ENCODE peak calls at places on chromosomes 7 and 10, in eight cellular contexts. F is left ventricle myocardium inferior, E is progenitor cell of endocrine pancreas, W is fibroblast of lung, Z is brain microvascular endothelial cell, T is HCT116, S is testis, R is GM06990. H is an unnamed sample.

GRCh38 chr7:95535647-95536046 is 49.9 kb downstream of the ASB4 start:
- DNase-seq in F (no peak), E (no peak), W (no peak), Z (no peak), T (no peak), S (no peak), R (no peak), H (no peak)

GRCh38 chr10:97318772-97319651 is at the start of gene FRAT1:
- DNase-seq in F (peak), E (peak), W (peak), Z (peak), T (peak), S (peak), R (peak), H (peak)

GRCh38 chr7:22270371-22270770 is 86.6 kb downstream of the RAPGEF5 start:
- DNase-seq in F (no peak), E (no peak), W (no peak), Z (no peak), T (no peak), S (no peak), R (no peak), H (no peak)

GRCh38 chr7:96135241-96135640 is 186.7 kb downstream of the SLC25A13 start:
- DNase-seq in F (no peak), E (no peak), W (no peak), Z (no peak), T (no peak), S (no peak), R (no peak), H (no peak)

GRCh38 chr10:86372785-86373239 is 6.2 kb upstream of the GRID1 start:
- DNase-seq in F (no peak), E (no peak), W (no peak), Z (no peak), T (no peak), S (no peak), R (no peak), H (no peak)

GRCh38 chr10:110625951-110626855 is 17.9 kb upstream of the RBM20 start:
- DNase-seq in F (no peak), E (no peak), W (no peak), Z (no peak), T (no peak), S (no peak), R (no peak), H (no peak)

GRCh38 chr10:103451871-103452713 is at the start of gene CALHM2:
- DNase-seq in F (peak), E (no peak), W (peak), Z (peak), T (no peak), S (peak), R (peak), H (no peak)

GRCh38 chr10:29426420-29426819 is 137.6 kb downstream of the LYZL1 start:
- DNase-seq in F (no peak), E (no peak), W (no peak), Z (no peak), T (no peak), S (no peak), R (no peak), H (no peak)

GRCh38 chr10:128633864-128634541 is 507.8 kb upstream of the MKI67 start:
- DNase-seq in F (no peak), E (no peak), W (no peak), Z (no peak), T (no peak), S (no peak), R (no peak), H (no peak)

GRCh38 chr10:128632694-128633093 is 506.5 kb upstream of the MKI67 start:
- DNase-seq in F (no peak), E (no peak), W (no peak), Z (no peak), T (no peak), S (no peak), R (no peak), H (no peak)

GRCh38 chr10:128629111-128630096 is 503.2 kb upstream of the MKI67 start:
- DNase-seq in F (no peak), E (no peak), W (no peak), Z (peak), T (peak), S (no peak), R (no peak), H (no peak)

GRCh38 chr10:128630787-128631252 is 504.6 kb upstream of the MKI67 start:
- DNase-seq in F (no peak), E (no peak), W (no peak), Z (no peak), T (no peak), S (no peak), R (no peak), H (no peak)

DNA sequence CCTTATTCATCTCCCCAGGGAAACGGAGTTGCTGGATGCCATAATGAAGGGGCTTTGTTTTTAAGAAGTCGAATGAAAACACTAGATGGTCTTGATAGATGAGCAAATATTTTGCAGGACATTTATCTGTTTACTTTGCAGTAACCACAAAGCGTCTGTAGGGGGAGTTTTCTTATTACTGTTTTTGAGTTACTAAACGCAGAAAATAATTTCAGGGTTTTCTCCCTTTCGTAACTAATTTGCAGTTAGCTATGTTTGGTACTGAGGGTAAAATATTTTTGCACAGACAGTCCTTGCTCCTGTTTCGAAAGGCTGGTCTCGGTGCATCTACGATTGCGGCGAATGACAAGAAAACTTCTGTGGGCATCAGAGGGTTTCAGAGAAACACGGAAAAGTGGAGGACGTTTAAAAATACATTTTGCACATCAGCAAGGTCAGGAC is 505.6 kb upstream of the MKI67 start:
- DNase-seq in F (no peak), E (no peak), W (peak), Z (peak), T (peak), S (no peak), R (no peak), H (no peak)
- TF ChIP-seq CTCF in F (peak), E (peak), W (peak), Z (peak), T (peak), S (peak), R (peak), H (peak)

GRCh38 chr10:18689498-18689897 is 30.3 kb downstream of the ARL5B start:
- DNase-seq in F (no peak), E (no peak), W (peak), Z (no peak), T (no peak), S (no peak), R (no peak), H (no peak)
- TF ChIP-seq CTCF in F (peak), E (peak), W (peak), Z (peak), T (peak), S (peak), R (no peak), H (no peak)

GRCh38 chr10:106399112-106399511 is 765.4 kb downstream of the SORCS1 start:
- DNase-seq in F (no peak), E (no peak), W (no peak), Z (no peak), T (no peak), S (no peak), R (no peak), H (no peak)

GRCh38 chr10:106402455-106402854 is 762.1 kb downstream of the SORCS1 start:
- DNase-seq in F (no peak), E (no peak), W (no peak), Z (no peak), T (no peak), S (no peak), R (no peak), H (no peak)

GRCh38 chr10:106396192-106396591 is 768.3 kb downstream of the SORCS1 start:
- DNase-seq in F (no peak), E (no peak), W (no peak), Z (no peak), T (no peak), S (no peak), R (no peak), H (no peak)

GRCh38 chr10:106401967-106402366 is 762.5 kb downstream of the SORCS1 start:
- DNase-seq in F (no peak), E (no peak), W (no peak), Z (no peak), T (no peak), S (no peak), R (no peak), H (no peak)

DNA sequence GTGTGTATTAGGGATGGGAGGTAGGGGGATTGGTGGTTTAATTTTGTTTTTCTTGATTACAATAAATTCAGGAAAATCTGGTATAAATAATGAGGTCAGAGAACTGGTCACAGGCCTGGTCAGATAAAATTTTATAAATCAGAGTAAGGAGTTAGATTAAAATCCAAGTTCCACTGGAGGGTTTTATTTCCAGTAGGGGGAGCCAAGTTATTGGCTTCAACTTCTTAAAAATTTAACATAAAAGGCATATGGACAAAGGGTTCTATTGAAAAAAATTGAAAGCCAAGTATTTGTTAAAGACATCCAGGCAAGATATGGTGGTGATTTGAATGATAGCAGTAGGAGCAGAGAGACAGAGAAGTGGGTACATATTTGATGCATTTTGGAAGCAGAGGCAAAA is 763.3 kb downstream of the SORCS1 start:
- DNase-seq in F (no peak), E (no peak), W (peak), Z (no peak), T (no peak), S (no peak), R (no peak), H (no peak)
- TF ChIP-seq CTCF in F (no peak), E (peak), W (peak), Z (no peak), T (no peak), S (peak), R (peak), H (no peak)

GRCh38 chr7:2239242-2239641 is 2.8 kb downstream of the MRM2 start:
- DNase-seq in F (no peak), E (no peak), W (no peak), Z (no peak), T (no peak), S (no peak), R (no peak), H (no peak)

GRCh38 chr7:2242541-2243482 is 786 bp downstream of the NUDT1 start:
- DNase-seq in F (no peak), E (no peak), W (no peak), Z (no peak), T (no peak), S (no peak), R (peak), H (no peak)

GRCh38 chr7:2244404-2244803 is 2.4 kb downstream of the NUDT1 start:
- DNase-seq in F (no peak), E (no peak), W (no peak), Z (no peak), T (no peak), S (no peak), R (no peak), H (no peak)

GRCh38 chr7:2243483-2243840 is 1.4 kb downstream of the NUDT1 start:
- DNase-seq in F (no peak), E (no peak), W (no peak), Z (no peak), T (no peak), S (no peak), R (no peak), H (no peak)

GRCh38 chr7:2241580-2242540 is at the start of the genes MRM2 and NUDT1:
- DNase-seq in F (peak), E (peak), W (peak), Z (peak), T (peak), S (peak), R (peak), H (no peak)
- TF ChIP-seq CTCF in F (peak), E (no peak), W (no peak), Z (no peak), T (no peak), S (no peak), R (no peak), H (no peak)

GRCh38 chr7:99331002-99331401 is 5.3 kb downstream of the ARPC1A start:
- DNase-seq in F (no peak), E (no peak), W (no peak), Z (peak), T (no peak), S (no peak), R (no peak), H (no peak)

GRCh38 chr7:99324559-99324958 is 1.1 kb upstream of the ARPC1A start:
- DNase-seq in F (no peak), E (no peak), W (no peak), Z (no peak), T (no peak), S (no peak), R (no peak), H (no peak)

GRCh38 chr7:99324966-99325596 is 617 bp upstream of the ARPC1A start:
- DNase-seq in F (no peak), E (no peak), W (no peak), Z (no peak), T (no peak), S (no peak), R (no peak), H (no peak)

GRCh38 chr7:99326408-99326782 is 697 bp downstream of the ARPC1A start:
- DNase-seq in F (no peak), E (no peak), W (no peak), Z (no peak), T (no peak), S (no peak), R (no peak), H (no peak)

GRCh38 chr7:99325597-99326407 is at the start of gene ARPC1A:
- DNase-seq in F (peak), E (peak), W (peak), Z (peak), T (peak), S (peak), R (peak), H (peak)
- TF ChIP-seq CTCF in F (peak), E (peak), W (no peak), Z (peak), T (peak), S (no peak), R (no peak), H (no peak)

DNA sequence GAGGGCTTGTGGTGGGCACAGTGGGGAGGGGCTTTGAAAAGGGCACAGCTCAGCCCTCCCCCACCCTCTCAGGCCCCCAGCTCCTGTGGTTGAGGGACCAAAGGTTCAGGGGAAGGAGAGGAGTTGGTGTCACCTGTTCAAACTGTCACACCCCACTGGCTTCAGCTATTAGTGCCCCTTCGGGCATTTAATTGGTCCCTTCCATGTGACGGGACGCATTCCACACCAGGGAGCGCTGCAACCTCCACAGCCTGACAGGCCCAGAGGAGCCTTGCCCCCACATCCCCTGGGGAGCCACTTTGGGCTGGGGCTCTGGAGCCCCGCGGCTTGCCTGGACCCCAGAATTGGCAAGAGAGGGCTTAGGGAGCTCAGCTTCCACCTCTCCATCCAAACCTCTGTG is 75.7 kb downstream of the C10orf105 start:
- DNase-seq in F (no peak), E (no peak), W (no peak), Z (no peak), T (no peak), S (no peak), R (peak), H (no peak)
- TF ChIP-seq CTCF in F (no peak), E (no peak), W (no peak), Z (no peak), T (no peak), S (no peak), R (peak), H (peak)

H was measured in GM12864.